ENCODE peak calls at places on chromosomes 11 and 22, in six cellular contexts. One of them, this sample, is unnamed.

GRCh38 chr11:64385953-64386704 is 27.2 kb downstream of the RPS6KA4 start:
- DNase-seq in CD8-positive, alpha-beta T cell: no peak
- DNase-seq in activated gamma-delta T cell: no peak
- DNase-seq in type B pancreatic cell: no peak
- DNase-seq in stimulated activated CD4-positive, alpha-beta T cell treated with anti-CD3 and anti-CD28 coated beads, Interleukin-2, amount 100 ng/mL, for 48 hours: no peak
- DNase-seq in iPS-NIHi11: no peak
- DNase-seq in this sample: no peak

GRCh38 chr11:43922295-43922648 is 20.2 kb upstream of the C11orf96 start:
- DNase-seq in CD8-positive, alpha-beta T cell: no peak
- DNase-seq in activated gamma-delta T cell: no peak
- DNase-seq in type B pancreatic cell: no peak
- DNase-seq in stimulated activated CD4-positive, alpha-beta T cell treated with anti-CD3 and anti-CD28 coated beads, Interleukin-2, amount 100 ng/mL, for 48 hours: no peak
- DNase-seq in iPS-NIHi11: no peak
- DNase-seq in this sample: no peak

GRCh38 chr11:70661763-70662501 is 263.6 kb downstream of the CTTN start:
- DNase-seq in CD8-positive, alpha-beta T cell: no peak
- DNase-seq in activated gamma-delta T cell: no peak
- DNase-seq in type B pancreatic cell: no peak
- DNase-seq in stimulated activated CD4-positive, alpha-beta T cell treated with anti-CD3 and anti-CD28 coated beads, Interleukin-2, amount 100 ng/mL, for 48 hours: no peak
- DNase-seq in iPS-NIHi11: peak
- DNase-seq in this sample: no peak

GRCh38 chr22:32083814-32084213 is 40.8 kb downstream of the SLC5A1 start:
- DNase-seq in CD8-positive, alpha-beta T cell: no peak
- DNase-seq in activated gamma-delta T cell: no peak
- DNase-seq in type B pancreatic cell: no peak
- DNase-seq in stimulated activated CD4-positive, alpha-beta T cell treated with anti-CD3 and anti-CD28 coated beads, Interleukin-2, amount 100 ng/mL, for 48 hours: no peak
- DNase-seq in iPS-NIHi11: no peak
- DNase-seq in this sample: no peak

GRCh38 chr11:2792376-2793250 is 92.8 kb upstream of the KCNQ1OT1 start:
- DNase-seq in CD8-positive, alpha-beta T cell: no peak
- DNase-seq in activated gamma-delta T cell: no peak
- DNase-seq in type B pancreatic cell: peak
- DNase-seq in stimulated activated CD4-positive, alpha-beta T cell treated with anti-CD3 and anti-CD28 coated beads, Interleukin-2, amount 100 ng/mL, for 48 hours: no peak
- DNase-seq in iPS-NIHi11: no peak
- DNase-seq in this sample: no peak

GRCh38 chr22:30695351-30695762 is 683 bp downstream of the OSBP2 start:
- DNase-seq in CD8-positive, alpha-beta T cell: no peak
- DNase-seq in activated gamma-delta T cell: no peak
- DNase-seq in type B pancreatic cell: no peak
- DNase-seq in stimulated activated CD4-positive, alpha-beta T cell treated with anti-CD3 and anti-CD28 coated beads, Interleukin-2, amount 100 ng/mL, for 48 hours: no peak
- DNase-seq in iPS-NIHi11: no peak
- DNase-seq in this sample: no peak

GRCh38 chr11:58577441-58578135 is 1.3 kb upstream of the ZFP91 start:
- DNase-seq in CD8-positive, alpha-beta T cell: peak
- DNase-seq in activated gamma-delta T cell: no peak
- DNase-seq in type B pancreatic cell: no peak
- DNase-seq in stimulated activated CD4-positive, alpha-beta T cell treated with anti-CD3 and anti-CD28 coated beads, Interleukin-2, amount 100 ng/mL, for 48 hours: peak
- DNase-seq in iPS-NIHi11: peak
- DNase-seq in this sample: no peak

GRCh38 chr11:16770016-16770415 is 31.6 kb downstream of the C11orf58 start:
- DNase-seq in CD8-positive, alpha-beta T cell: no peak
- DNase-seq in activated gamma-delta T cell: no peak
- DNase-seq in type B pancreatic cell: peak
- DNase-seq in stimulated activated CD4-positive, alpha-beta T cell treated with anti-CD3 and anti-CD28 coated beads, Interleukin-2, amount 100 ng/mL, for 48 hours: no peak
- DNase-seq in iPS-NIHi11: no peak
- DNase-seq in this sample: no peak

GRCh38 chr22:42434283-42434682 is 2.1 kb upstream of the NFAM1 start:
- DNase-seq in CD8-positive, alpha-beta T cell: no peak
- DNase-seq in activated gamma-delta T cell: no peak
- DNase-seq in type B pancreatic cell: no peak
- DNase-seq in stimulated activated CD4-positive, alpha-beta T cell treated with anti-CD3 and anti-CD28 coated beads, Interleukin-2, amount 100 ng/mL, for 48 hours: no peak
- DNase-seq in iPS-NIHi11: no peak
- DNase-seq in this sample: no peak

GRCh38 chr11:118894192-118894591 is 10.5 kb downstream of the CXCR5 start:
- DNase-seq in CD8-positive, alpha-beta T cell: no peak
- DNase-seq in activated gamma-delta T cell: no peak
- DNase-seq in type B pancreatic cell: no peak
- DNase-seq in stimulated activated CD4-positive, alpha-beta T cell treated with anti-CD3 and anti-CD28 coated beads, Interleukin-2, amount 100 ng/mL, for 48 hours: no peak
- DNase-seq in iPS-NIHi11: no peak
- DNase-seq in this sample: no peak

GRCh38 chr11:87597696-87598095 is 560.0 kb downstream of the TMEM135 start:
- DNase-seq in CD8-positive, alpha-beta T cell: no peak
- DNase-seq in activated gamma-delta T cell: no peak
- DNase-seq in type B pancreatic cell: no peak
- DNase-seq in stimulated activated CD4-positive, alpha-beta T cell treated with anti-CD3 and anti-CD28 coated beads, Interleukin-2, amount 100 ng/mL, for 48 hours: no peak
- DNase-seq in iPS-NIHi11: no peak
- DNase-seq in this sample: no peak

This sample was measured in progenitor cell of endocrine pancreas.